ENCODE peak calls at places on chromosomes 16 and 17, in nine cellular contexts. T is neural progenitor cell; E is spleen; X is cardiac muscle cell; I is H1; R is mammary epithelial cell; D is CD8-positive, alpha-beta memory T cell; U is hepatocyte; H is colonic mucosa. S is an unnamed sample. For H3K4me1, the result is how much of the 10 kb centered on the place peaks cover.

GRCh38 chr17:49931416-49931815 is 37.6 kb upstream of the DLX4 start:
- DNase-seq in T (no peak), E (no peak), X (no peak), I (no peak), R (no peak), D (no peak), U (no peak), H (no peak), S (no peak)

GRCh38 chr17:56765449-56765848 is 68.3 kb downstream of the C17orf67 start:
- DNase-seq in T (no peak), E (no peak), X (no peak), I (no peak), R (no peak), D (no peak), U (no peak), H (no peak), S (peak)

GRCh38 chr17:41325611-41326010 is 10.1 kb upstream of the KRTAP17-1 start:
- DNase-seq in T (no peak), E (no peak), X (no peak), I (no peak), R (no peak), D (no peak), U (no peak), H (no peak), S (no peak)

GRCh38 chr17:44233582-44233981 is 14.1 kb upstream of the UBTF start:
- DNase-seq in T (no peak), E (no peak), X (no peak), I (no peak), R (no peak), D (no peak), U (no peak), H (no peak), S (no peak)

GRCh38 chr16:81864646-81865382 is 85.7 kb downstream of the PLCG2 start:
- DNase-seq in T (no peak), E (no peak), X (no peak), I (no peak), R (no peak), D (no peak), U (no peak), H (no peak), S (no peak)

GRCh38 chr17:71987634-71988033 is 133.2 kb upstream of the SOX9 start:
- DNase-seq in T (no peak), E (no peak), X (no peak), I (no peak), R (peak), D (no peak), U (no peak), H (no peak), S (peak)

GRCh38 chr16:1501630-1502029 is 8.5 kb downstream of the TELO2 start:
- DNase-seq in T (no peak), E (peak), X (no peak), I (no peak), R (no peak), D (no peak), U (no peak), H (no peak), S (no peak)

GRCh38 chr16:81668243-81669097 is 110.6 kb upstream of the PLCG2 start:
- DNase-seq in T (no peak), E (no peak), X (no peak), I (no peak), R (no peak), D (no peak), U (no peak), H (no peak), S (no peak)

GRCh38 chr16:88382491-88383400 is at the start of gene ZNF469:
- DNase-seq in T (peak), E (peak), X (peak), I (peak), R (no peak), D (no peak), U (peak), H (no peak), S (no peak)

GRCh38 chr17:27473748-27474609 is 17.7 kb downstream of the KSR1 start:
- DNase-seq in T (no peak), E (no peak), X (peak), I (no peak), R (no peak), D (peak), U (peak), H (no peak), S (peak)

GRCh38 chr16:5188318-5189025 is 90.9 kb upstream of the EEF2KMT start:
- DNase-seq in T (no peak), E (no peak), X (no peak), I (no peak), R (no peak), D (no peak), U (peak), H (no peak), S (no peak)

GRCh38 chr17:55413825-55414489 is 7.7 kb downstream of the MMD start:
- DNase-seq in T (no peak), E (no peak), X (no peak), I (no peak), R (no peak), D (no peak), U (no peak), H (no peak), S (no peak)

GRCh38 chr16:79897444-79898146 is 297.1 kb upstream of the MAF start:
- DNase-seq in T (no peak), E (no peak), X (peak), I (no peak), R (no peak), D (no peak), U (peak), H (peak), S (no peak)

GRCh38 chr16:64925166-64925565 is 196.7 kb downstream of the CDH11 start:
- DNase-seq in T (no peak), E (no peak), X (peak), I (no peak), R (no peak), D (no peak), U (no peak), H (no peak), S (no peak)

GRCh38 chr16:889586-889985 is 81.2 kb downstream of the LMF1 start:
- DNase-seq in T (no peak), E (no peak), X (no peak), I (no peak), R (no peak), D (no peak), U (no peak), H (no peak), S (no peak)

GRCh38 chr16:67930678-67931211 is 917 bp downstream of the CTRL start:
- DNase-seq in T (no peak), E (peak), X (no peak), I (no peak), R (no peak), D (no peak), U (no peak), H (no peak), S (no peak)

GRCh38 chr17:3512512-3513171 is 36.8 kb downstream of the ASPA start:
- DNase-seq in T (peak), E (no peak), X (peak), I (no peak), R (no peak), D (no peak), U (no peak), H (peak), S (no peak)

GRCh38 chr17:72397687-72398086 is 276.9 kb downstream of the SOX9 start:
- DNase-seq in T (no peak), E (no peak), X (peak), I (no peak), R (no peak), D (no peak), U (no peak), H (no peak), S (no peak)

GRCh38 chr17:55769625-55770000 is 18.8 kb downstream of the PCTP start:
- DNase-seq in T (no peak), E (no peak), X (peak), I (no peak), R (peak), D (no peak), U (peak), H (no peak), S (no peak)

GRCh38 chr17:63954402-63955063 is 18.2 kb downstream of the SCN4A start:
- DNase-seq in T (no peak), E (peak), X (no peak), I (no peak), R (no peak), D (peak), U (no peak), H (no peak), S (peak)

GRCh38 chr17:29292992-29293889 is 707 bp downstream of the NUFIP2 start:
- DNase-seq in T (peak), E (peak), X (peak), I (peak), R (peak), D (peak), U (peak), H (peak), S (peak)

GRCh38 chr16:27310576-27311448 is 3.0 kb upstream of the IL4R start:
- DNase-seq in T (no peak), E (no peak), X (peak), I (no peak), R (no peak), D (no peak), U (no peak), H (no peak), S (no peak)

GRCh38 chr16:77137045-77137444 is 53.9 kb upstream of the MON1B start:
- DNase-seq in T (no peak), E (no peak), X (no peak), I (no peak), R (no peak), D (no peak), U (no peak), H (no peak), S (no peak)

GRCh38 chr16:19071811-19072777 is 4.7 kb downstream of the COQ7 start:
- DNase-seq in T (peak), E (no peak), X (peak), I (peak), R (peak), D (peak), U (peak), H (peak), S (peak)

GRCh38 chr17:46818319-46818928 is at the start of gene WNT3:
- DNase-seq in T (peak), E (peak), X (no peak), I (peak), R (no peak), D (no peak), U (no peak), H (no peak), S (no peak)

GRCh38 chr17:44599298-44600175 is 42.3 kb downstream of the FZD2 start:
- DNase-seq in T (peak), E (no peak), X (peak), I (no peak), R (no peak), D (no peak), U (peak), H (peak), S (no peak)

GRCh38 chr16:10181196-10182162 is 749 bp downstream of the GRIN2A start:
- DNase-seq in T (peak), E (peak), X (peak), I (peak), R (peak), D (no peak), U (peak), H (peak), S (peak)

GRCh38 chr17:31691251-31691905 is 167.7 kb downstream of the COPRS start:
- DNase-seq in T (no peak), E (no peak), X (no peak), I (no peak), R (no peak), D (no peak), U (no peak), H (no peak), S (no peak)

GRCh38 chr17:16477255-16477654 is 14.7 kb downstream of the LRRC75A start:
- DNase-seq in T (no peak), E (no peak), X (peak), I (no peak), R (peak), D (no peak), U (peak), H (no peak), S (no peak)

GRCh38 chr17:14794961-14795360 is 470.2 kb downstream of the PMP22 start:
- DNase-seq in T (no peak), E (no peak), X (no peak), I (no peak), R (no peak), D (no peak), U (no peak), H (no peak), S (no peak)

GRCh38 chr16:58471209-58471975 is 28.6 kb upstream of the NDRG4 start:
- DNase-seq in T (no peak), E (peak), X (no peak), I (no peak), R (no peak), D (no peak), U (no peak), H (no peak), S (no peak)

GRCh38 chr16:17271687-17272086 is 199.1 kb downstream of the XYLT1 start:
- DNase-seq in T (no peak), E (no peak), X (peak), I (no peak), R (no peak), D (no peak), U (peak), H (peak), S (no peak)

GRCh38 chr17:20993863-20994778 is 48.7 kb downstream of the USP22 start:
- DNase-seq in T (no peak), E (peak), X (no peak), I (no peak), R (no peak), D (no peak), U (peak), H (no peak), S (no peak)

GRCh38 chr17:59963738-59964454 is 644 bp downstream of the RNFT1 start:
- DNase-seq in T (peak), E (peak), X (peak), I (peak), R (peak), D (peak), U (peak), H (peak), S (peak)

GRCh38 chr17:17134051-17134951 is 71.8 kb downstream of the PLD6 start:
- DNase-seq in T (no peak), E (no peak), X (no peak), I (no peak), R (no peak), D (no peak), U (no peak), H (no peak), S (no peak)

GRCh38 chr16:83040174-83040573 is 413.4 kb downstream of the CDH13 start:
- DNase-seq in T (no peak), E (no peak), X (no peak), I (no peak), R (peak), D (no peak), U (no peak), H (no peak), S (no peak)

GRCh38 chr17:80790981-80791742 is 200.5 kb upstream of the CHMP6 start:
- DNase-seq in T (no peak), E (peak), X (no peak), I (no peak), R (no peak), D (no peak), U (no peak), H (no peak), S (no peak)

GRCh38 chr17:67974598-67975066 is 21.6 kb downstream of the C17orf58 start:
- DNase-seq in T (peak), E (peak), X (no peak), I (peak), R (no peak), D (no peak), U (no peak), H (peak), S (no peak)

GRCh38 chr17:51793686-51794085 is 364.8 kb downstream of the CA10 start:
- DNase-seq in T (no peak), E (no peak), X (no peak), I (no peak), R (no peak), D (no peak), U (no peak), H (no peak), S (no peak)

DNA sequence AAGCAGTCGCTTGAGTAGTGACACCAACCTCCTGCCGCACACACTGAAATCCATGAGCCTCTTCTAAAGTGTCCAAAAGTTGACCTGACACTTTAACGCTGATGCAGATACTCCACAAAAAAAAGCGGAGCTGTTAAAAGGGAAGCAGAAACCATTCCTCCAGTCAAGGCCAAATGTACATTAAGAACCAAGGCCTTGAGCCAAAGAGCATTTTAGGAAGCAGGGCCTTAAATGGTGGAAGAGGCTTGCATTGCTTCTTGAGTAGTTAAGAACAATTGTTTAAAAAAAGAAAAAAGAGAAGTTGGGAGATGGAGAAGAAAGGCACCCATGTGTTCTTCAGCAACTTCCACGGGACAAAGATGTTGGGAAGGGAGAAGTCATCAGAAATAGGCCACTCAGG is 6.3 kb downstream of the ZFHX3 start:
- DNase-seq in T (no peak), E (no peak), X (no peak), I (no peak), R (no peak), D (no peak), U (no peak), H (no peak), S (no peak)
- H3K4me1 ChIP-seq in T (under half), E (under half), X (half or more), I (under half), R (under half), D (under half), U (half or more), H (under half), S (under half)

GRCh38 chr16:85153656-85154091 is 41.4 kb upstream of the CIBAR2 start:
- DNase-seq in T (no peak), E (no peak), X (no peak), I (no peak), R (no peak), D (no peak), U (no peak), H (no peak), S (no peak)

GRCh38 chr16:85151079-85151602 is 38.9 kb upstream of the CIBAR2 start:
- DNase-seq in T (no peak), E (no peak), X (no peak), I (no peak), R (no peak), D (no peak), U (no peak), H (no peak), S (no peak)

GRCh38 chr16:85153046-85153445 is 40.8 kb upstream of the CIBAR2 start:
- DNase-seq in T (no peak), E (no peak), X (no peak), I (no peak), R (no peak), D (no peak), U (no peak), H (no peak), S (no peak)

GRCh38 chr16:85151603-85152413 is 39.5 kb upstream of the CIBAR2 start:
- DNase-seq in T (no peak), E (no peak), X (peak), I (no peak), R (peak), D (no peak), U (peak), H (peak), S (no peak)

DNA sequence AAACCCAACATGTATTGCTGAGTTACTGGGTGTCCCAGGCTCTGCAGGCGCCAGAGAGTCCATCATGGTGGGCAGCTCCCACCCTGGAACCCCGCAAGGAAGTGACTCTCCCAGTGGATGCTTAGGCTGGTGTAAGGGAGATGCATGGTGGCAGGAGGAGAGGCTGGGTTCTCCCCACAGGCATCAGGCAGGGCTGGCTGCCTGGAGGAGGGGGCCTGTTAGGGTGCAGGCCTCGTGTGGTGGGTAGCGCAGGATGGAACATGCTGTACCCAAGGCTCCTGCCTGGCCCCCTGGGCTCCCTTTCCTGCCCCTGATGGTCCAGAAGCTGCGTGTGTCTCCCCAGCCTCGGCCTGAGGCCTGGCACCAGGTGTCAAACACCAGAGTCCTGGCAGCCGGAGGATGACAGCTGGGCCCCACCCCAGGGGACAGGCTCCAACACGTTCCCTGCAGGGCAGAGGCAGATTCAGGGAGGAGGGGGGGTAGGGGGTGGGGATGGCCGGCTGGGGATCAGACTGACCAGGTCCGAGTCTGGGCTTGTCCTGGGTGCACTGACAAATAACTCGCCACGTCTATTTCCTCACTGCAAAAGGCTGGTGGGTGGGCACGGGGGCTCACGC is 40.2 kb upstream of the CIBAR2 start:
- DNase-seq in T (no peak), E (no peak), X (no peak), I (no peak), R (peak), D (no peak), U (no peak), H (no peak), S (no peak)
- H3K4me3 ChIP-seq in T (no peak), E (no peak), X (no peak), I (no peak), R (no peak), D (no peak), U (no peak), H (no peak), S (no peak)

DNA sequence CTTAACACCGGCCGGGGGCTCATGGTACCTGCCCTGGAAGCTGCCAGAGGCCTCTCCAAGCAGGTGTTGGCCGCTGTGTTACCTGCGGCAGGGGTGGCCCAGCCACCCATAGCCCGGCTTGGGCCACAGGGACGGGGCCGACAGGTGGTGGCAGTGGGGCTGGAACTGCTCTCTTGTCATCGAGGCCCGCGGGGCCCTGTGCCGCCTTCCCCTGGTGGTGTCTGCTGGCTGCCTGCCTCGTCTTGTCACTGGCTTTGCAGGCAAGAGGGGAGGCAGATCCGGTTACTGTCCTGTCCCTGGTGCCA is 27.1 kb downstream of the GSE1 start:
- DNase-seq in T (no peak), E (no peak), X (no peak), I (no peak), R (no peak), D (no peak), U (no peak), H (no peak), S (no peak)
- H3K4me1 ChIP-seq in T (under half), E (half or more), X (under half), I (under half), R (under half), D (under half), U (under half), H (under half), S (under half)

DNA sequence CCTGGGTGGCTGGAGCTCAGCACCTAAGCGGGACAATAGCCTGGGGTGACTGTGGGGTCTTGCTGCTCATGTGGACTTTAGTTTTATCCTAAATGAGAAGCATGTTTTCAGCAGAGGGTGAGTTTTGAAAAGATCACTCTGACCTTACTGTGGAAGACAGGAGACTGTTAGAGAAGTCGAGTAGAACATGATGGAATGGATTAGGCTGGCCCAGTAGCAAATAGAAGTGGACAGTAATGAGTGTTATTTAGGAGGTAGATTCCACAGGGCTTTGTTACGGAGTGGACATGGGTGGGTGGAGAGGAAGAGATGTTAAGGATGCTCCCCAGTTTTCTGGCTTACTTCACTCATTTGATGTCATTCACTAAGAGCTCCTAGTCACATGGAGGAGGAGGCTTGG is 73.3 kb upstream of the TBX2 start:
- DNase-seq in T (no peak), E (no peak), X (no peak), I (no peak), R (no peak), D (no peak), U (no peak), H (no peak), S (no peak)
- H3K4me3 ChIP-seq in T (no peak), E (no peak), X (no peak), I (no peak), R (no peak), D (no peak), U (no peak), H (no peak), S (no peak)

GRCh38 chr17:36132421-36132831 is 28.8 kb downstream of the CCL4 start:
- DNase-seq in T (no peak), E (no peak), X (no peak), I (no peak), R (no peak), D (no peak), U (no peak), H (no peak), S (no peak)
- H3K4me1 ChIP-seq in T (under half), E (half or more), X (under half), I (under half), R (under half), D (under half), U (under half), H (under half), S (under half)

GRCh38 chr16:85626191-85626951 is 13.2 kb downstream of the GSE1 start:
- DNase-seq in T (peak), E (no peak), X (no peak), I (peak), R (no peak), D (no peak), U (no peak), H (no peak), S (no peak)
- H3K4me3 ChIP-seq in T (peak), E (no peak), X (no peak), I (no peak), R (no peak), D (no peak), U (no peak), H (no peak), S (no peak)

S was measured in MM.1S.